ENCODE peak calls at places on chromosomes 6 and 20, in six cellular contexts. G, Y, L, D, U and F are unnamed samples.

GRCh38 chr20:48831702-48832422 is 4.1 kb upstream of the PREX1 start:
- DNase-seq in G (no peak), Y (no peak), L (peak), D (no peak), U (no peak), F (no peak)

GRCh38 chr6:142635130-142635529 is 309.8 kb downstream of the HIVEP2 start:
- DNase-seq in G (no peak), Y (peak), L (no peak), D (no peak), U (peak), F (no peak)

GRCh38 chr6:3324262-3324942 is 65.7 kb downstream of the PSMG4 start:
- DNase-seq in G (peak), Y (peak), L (peak), D (no peak), U (peak), F (peak)

GRCh38 chr6:47700051-47700450 is 1.7 kb downstream of the ADGRF4 start:
- DNase-seq in G (no peak), Y (peak), L (no peak), D (no peak), U (no peak), F (no peak)

GRCh38 chr6:21586760-21587181 is 6.8 kb upstream of the SOX4 start:
- DNase-seq in G (no peak), Y (no peak), L (no peak), D (no peak), U (no peak), F (no peak)

GRCh38 chr6:88238065-88238464 is 71.9 kb upstream of the CNR1 start:
- DNase-seq in G (peak), Y (peak), L (no peak), D (peak), U (no peak), F (peak)

GRCh38 chr20:2751868-2752630 is 48.4 kb downstream of the CPXM1 start:
- DNase-seq in G (no peak), Y (no peak), L (peak), D (no peak), U (no peak), F (no peak)

GRCh38 chr6:33118525-33119123 is 42.8 kb downstream of the HLA-DPB1 start:
- DNase-seq in G (no peak), Y (peak), L (peak), D (peak), U (peak), F (no peak)

GRCh38 chr20:48889155-48889790 is 32.2 kb upstream of the ARFGEF2 start:
- DNase-seq in G (no peak), Y (no peak), L (no peak), D (no peak), U (no peak), F (no peak)

GRCh38 chr20:54091120-54091480 is 20.7 kb upstream of the BCAS1 start:
- DNase-seq in G (no peak), Y (no peak), L (no peak), D (no peak), U (no peak), F (no peak)

GRCh38 chr6:106092279-106092678 is 6.1 kb downstream of the PRDM1 start:
- DNase-seq in G (no peak), Y (no peak), L (no peak), D (no peak), U (no peak), F (no peak)

GRCh38 chr6:28683945-28684538 is 158.4 kb downstream of the GPX5 start:
- DNase-seq in G (no peak), Y (no peak), L (peak), D (peak), U (no peak), F (no peak)

GRCh38 chr6:145241039-145241438 is 494.3 kb downstream of the EPM2A start:
- DNase-seq in G (no peak), Y (peak), L (no peak), D (no peak), U (peak), F (no peak)

GRCh38 chr6:134619077-134619476 is 301.2 kb upstream of the SGK1 start:
- DNase-seq in G (no peak), Y (no peak), L (no peak), D (no peak), U (no peak), F (no peak)

GRCh38 chr6:35017461-35018183 is 123.5 kb downstream of the TCP11 start:
- DNase-seq in G (no peak), Y (no peak), L (no peak), D (no peak), U (no peak), F (no peak)

GRCh38 chr6:154479388-154480143 is 30.9 kb downstream of the CNKSR3 start:
- DNase-seq in G (no peak), Y (peak), L (no peak), D (no peak), U (peak), F (no peak)

GRCh38 chr20:61875221-61875885 is 190.3 kb downstream of the TAF4 start:
- DNase-seq in G (no peak), Y (no peak), L (no peak), D (peak), U (no peak), F (no peak)

GRCh38 chr6:109197061-109197460 is 101.8 kb downstream of the CEP57L1 start:
- DNase-seq in G (no peak), Y (no peak), L (no peak), D (no peak), U (no peak), F (no peak)

GRCh38 chr6:105087571-105088211 is 92.1 kb downstream of the POPDC3 start:
- DNase-seq in G (peak), Y (peak), L (peak), D (peak), U (peak), F (peak)

GRCh38 chr6:44263357-44264100 is 1.8 kb downstream of the NFKBIE start:
- DNase-seq in G (no peak), Y (peak), L (peak), D (peak), U (no peak), F (no peak)

GRCh38 chr6:106799008-106799952 is 169.9 kb downstream of the QRSL1 start:
- DNase-seq in G (peak), Y (no peak), L (no peak), D (no peak), U (peak), F (no peak)

GRCh38 chr6:170186006-170186908 is 104.6 kb downstream of the DLL1 start:
- DNase-seq in G (no peak), Y (no peak), L (no peak), D (no peak), U (no peak), F (no peak)

GRCh38 chr6:80550748-80551147 is 444.3 kb downstream of the BCKDHB start:
- DNase-seq in G (no peak), Y (no peak), L (no peak), D (no peak), U (no peak), F (no peak)

GRCh38 chr6:41469951-41470340 is 76.2 kb upstream of the FOXP4 start:
- DNase-seq in G (no peak), Y (no peak), L (no peak), D (peak), U (no peak), F (no peak)

GRCh38 chr6:111291334-111291705 is 191.7 kb downstream of the REV3L start:
- DNase-seq in G (no peak), Y (no peak), L (no peak), D (no peak), U (no peak), F (no peak)

GRCh38 chr20:48615871-48616270 is 211.9 kb downstream of the PREX1 start:
- DNase-seq in G (no peak), Y (no peak), L (no peak), D (no peak), U (no peak), F (no peak)

GRCh38 chr6:45795678-45796077 is 220.0 kb downstream of the CLIC5 start:
- DNase-seq in G (no peak), Y (no peak), L (no peak), D (no peak), U (no peak), F (no peak)

GRCh38 chr20:12386821-12387220 is 469.1 kb downstream of the BTBD3 start:
- DNase-seq in G (no peak), Y (no peak), L (no peak), D (no peak), U (no peak), F (no peak)

GRCh38 chr20:47258745-47259695 is 97.5 kb downstream of the ZMYND8 start:
- DNase-seq in G (peak), Y (peak), L (no peak), D (no peak), U (no peak), F (peak)

GRCh38 chr6:97305676-97306075 is 22.7 kb upstream of the MMS22L start:
- DNase-seq in G (no peak), Y (no peak), L (no peak), D (peak), U (no peak), F (no peak)

GRCh38 chr6:117352466-117353081 is 73.2 kb downstream of the ROS1 start:
- DNase-seq in G (no peak), Y (no peak), L (no peak), D (peak), U (no peak), F (no peak)

GRCh38 chr6:159973406-159973805 is 4.5 kb downstream of the IGF2R start:
- DNase-seq in G (no peak), Y (no peak), L (no peak), D (no peak), U (no peak), F (no peak)

GRCh38 chr6:143232849-143233248 is 172.2 kb downstream of the AIG1 start:
- DNase-seq in G (peak), Y (peak), L (peak), D (peak), U (no peak), F (no peak)

GRCh38 chr6:138291849-138292181 is 73.5 kb upstream of the PBOV1 start:
- DNase-seq in G (no peak), Y (no peak), L (no peak), D (peak), U (no peak), F (no peak)

GRCh38 chr6:13485923-13486557 is 1.4 kb downstream of the GFOD1 start:
- DNase-seq in G (no peak), Y (no peak), L (peak), D (peak), U (no peak), F (no peak)

GRCh38 chr6:13488015-13488895 is 855 bp upstream of the GFOD1 start:
- DNase-seq in G (no peak), Y (peak), L (no peak), D (peak), U (no peak), F (no peak)

GRCh38 chr6:13486679-13487121 is 700 bp downstream of the GFOD1 start:
- DNase-seq in G (no peak), Y (peak), L (peak), D (peak), U (no peak), F (no peak)

GRCh38 chr6:13488896-13489237 is 1.5 kb upstream of the GFOD1 start:
- DNase-seq in G (no peak), Y (no peak), L (no peak), D (no peak), U (no peak), F (no peak)

DNA sequence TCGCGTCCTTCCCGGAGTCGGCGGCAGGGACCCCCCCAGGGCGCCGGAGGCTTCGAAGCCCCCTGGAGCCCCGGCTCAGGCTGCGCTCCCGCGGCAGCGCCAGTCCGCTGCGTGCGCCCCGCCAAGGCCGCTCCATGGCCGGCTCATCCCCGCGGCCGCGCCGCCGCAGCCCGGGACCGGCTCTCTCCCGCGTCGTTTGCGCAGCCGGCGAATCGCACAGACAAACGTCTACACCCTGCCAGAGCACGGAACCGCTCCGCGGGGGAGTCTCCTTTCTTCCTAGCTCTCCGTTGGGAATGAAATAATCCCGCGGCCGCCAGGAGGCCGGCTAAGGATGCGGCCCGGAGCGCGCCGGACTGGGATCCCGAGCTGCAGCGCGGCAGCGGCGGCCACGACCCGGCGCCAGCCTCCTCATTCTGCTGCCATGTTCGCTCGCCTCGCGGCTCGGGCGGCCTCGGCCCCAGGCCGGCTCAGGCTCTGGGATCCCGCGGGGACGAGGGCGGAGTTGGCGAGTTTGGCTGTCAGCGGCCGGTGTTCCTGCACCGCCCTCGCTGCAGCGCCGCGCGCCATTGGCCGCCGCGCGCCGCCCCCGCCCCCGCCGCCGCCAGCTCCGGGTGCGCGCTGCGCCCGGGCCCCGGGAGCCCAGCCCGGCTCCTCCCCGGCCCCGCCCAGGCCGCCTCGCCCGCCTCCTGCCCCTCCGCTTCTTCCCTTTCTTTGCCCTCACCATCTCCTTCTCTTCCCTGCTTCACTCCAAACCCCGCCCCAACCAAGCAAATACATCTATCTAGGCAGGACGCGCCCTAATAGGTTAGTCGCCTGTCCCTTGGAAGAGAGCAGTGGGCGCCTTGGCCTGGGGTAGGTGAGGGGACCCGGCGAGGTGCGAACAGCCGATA is at the start of gene GFOD1:
- DNase-seq in G (no peak), Y (peak), L (peak), D (peak), U (peak), F (no peak)
- TF ChIP-seq CTCF in G (no peak), Y (peak), L (no peak), D (no peak), U (peak), F (peak)

DNA sequence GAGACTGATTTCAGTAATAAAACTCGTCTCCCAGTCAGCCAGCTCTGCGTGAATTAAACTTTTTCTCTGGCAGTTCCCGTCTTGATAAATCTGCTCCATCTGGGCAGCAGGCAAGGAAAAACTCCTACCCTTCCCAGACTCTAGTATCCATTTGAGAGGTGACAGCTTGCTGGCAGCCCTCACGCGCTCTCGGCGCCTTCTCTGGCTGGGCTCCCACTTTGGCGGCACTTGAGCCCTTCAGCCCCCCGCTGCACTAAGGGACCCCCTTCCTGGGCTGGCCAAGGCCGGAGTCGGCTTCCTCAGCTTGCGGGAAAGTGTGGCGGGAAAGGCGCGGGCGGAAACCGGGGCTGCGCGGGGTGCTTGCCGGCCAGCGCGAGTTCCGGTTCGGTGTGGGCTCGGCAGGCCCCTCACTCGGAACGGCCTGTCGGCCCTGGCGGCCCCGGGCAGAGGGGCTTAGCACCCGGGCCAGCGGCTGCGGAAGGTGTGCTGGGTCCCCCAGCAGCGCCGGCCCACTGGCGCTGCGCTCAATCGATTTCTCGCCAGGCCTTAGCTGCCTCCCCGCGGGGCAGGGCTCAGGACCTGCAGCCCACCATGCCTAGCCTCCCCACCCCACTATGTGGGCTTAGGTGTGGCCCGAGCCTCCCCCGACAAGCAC is 21.8 kb upstream of the GMPR start:
- DNase-seq in G (no peak), Y (no peak), L (no peak), D (peak), U (no peak), F (no peak)
- H3K4me3 ChIP-seq in G (no peak), Y (peak), L (no peak), D (no peak), U (no peak), F (no peak)

DNA sequence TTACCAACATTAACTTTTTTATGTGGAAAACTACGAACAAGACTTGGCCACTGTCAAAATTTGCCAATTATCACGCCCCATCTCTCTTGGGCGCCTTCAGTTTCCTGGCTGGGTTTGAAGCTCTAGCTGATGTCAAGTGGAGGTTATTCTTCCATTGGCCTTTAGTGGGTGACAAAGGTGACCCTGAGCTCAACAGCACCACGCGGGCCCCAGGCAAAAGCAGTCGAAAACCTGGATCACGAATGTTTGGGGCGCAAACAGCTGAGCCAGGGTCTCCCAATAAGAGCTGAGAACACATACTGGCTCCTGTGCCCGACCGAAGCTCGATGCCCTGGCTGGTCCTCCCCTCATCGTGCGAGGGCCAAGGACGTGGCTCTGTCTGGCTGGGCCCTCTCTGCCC is 26.8 kb downstream of the SLC17A9 start:
- DNase-seq in G (no peak), Y (no peak), L (no peak), D (no peak), U (no peak), F (no peak)
- TF ChIP-seq CTCF in G (no peak), Y (no peak), L (peak), D (peak), U (no peak), F (peak)

GRCh38 chr20:32516583-32516982 is 68.5 kb downstream of the NOL4L start:
- DNase-seq in G (no peak), Y (no peak), L (no peak), D (no peak), U (no peak), F (no peak)

GRCh38 chr20:32516985-32517873 is 67.9 kb downstream of the NOL4L start:
- DNase-seq in G (no peak), Y (no peak), L (no peak), D (peak), U (no peak), F (no peak)

GRCh38 chr20:32518593-32519366 is 66.4 kb downstream of the NOL4L start:
- DNase-seq in G (no peak), Y (no peak), L (no peak), D (peak), U (no peak), F (no peak)

GRCh38 chr20:32519367-32519730 is 65.8 kb downstream of the NOL4L start:
- DNase-seq in G (no peak), Y (no peak), L (no peak), D (no peak), U (no peak), F (no peak)

GRCh38 chr20:32517914-32518592 is 67.1 kb downstream of the NOL4L start:
- DNase-seq in G (no peak), Y (no peak), L (no peak), D (no peak), U (no peak), F (no peak)
- H3K4me3 ChIP-seq in G (no peak), Y (no peak), L (no peak), D (no peak), U (no peak), F (no peak)

DNA sequence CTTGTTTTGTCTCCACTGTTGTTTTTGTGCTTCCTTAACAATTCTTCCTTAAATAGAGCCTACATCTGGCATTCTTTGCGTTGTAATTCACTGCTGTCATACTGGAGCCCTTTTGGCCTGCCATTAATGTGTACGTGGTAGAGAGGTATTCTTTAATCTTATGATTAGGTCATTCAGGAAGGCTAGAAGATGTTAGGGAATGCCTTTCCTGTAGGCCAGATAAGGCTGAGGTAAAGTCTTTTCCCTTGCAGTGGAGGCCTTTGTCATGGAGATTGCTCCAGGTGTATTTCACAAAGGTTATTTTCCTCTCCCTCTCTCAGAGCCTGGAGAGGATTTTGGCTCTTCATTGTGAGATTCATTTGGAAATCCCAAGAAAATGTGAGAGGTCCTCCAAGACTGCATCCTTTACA is 146.9 kb downstream of the FUT9 start:
- DNase-seq in G (no peak), Y (no peak), L (no peak), D (peak), U (no peak), F (no peak)
- TF ChIP-seq CTCF in G (no peak), Y (no peak), L (no peak), D (no peak), U (no peak), F (no peak)

DNA sequence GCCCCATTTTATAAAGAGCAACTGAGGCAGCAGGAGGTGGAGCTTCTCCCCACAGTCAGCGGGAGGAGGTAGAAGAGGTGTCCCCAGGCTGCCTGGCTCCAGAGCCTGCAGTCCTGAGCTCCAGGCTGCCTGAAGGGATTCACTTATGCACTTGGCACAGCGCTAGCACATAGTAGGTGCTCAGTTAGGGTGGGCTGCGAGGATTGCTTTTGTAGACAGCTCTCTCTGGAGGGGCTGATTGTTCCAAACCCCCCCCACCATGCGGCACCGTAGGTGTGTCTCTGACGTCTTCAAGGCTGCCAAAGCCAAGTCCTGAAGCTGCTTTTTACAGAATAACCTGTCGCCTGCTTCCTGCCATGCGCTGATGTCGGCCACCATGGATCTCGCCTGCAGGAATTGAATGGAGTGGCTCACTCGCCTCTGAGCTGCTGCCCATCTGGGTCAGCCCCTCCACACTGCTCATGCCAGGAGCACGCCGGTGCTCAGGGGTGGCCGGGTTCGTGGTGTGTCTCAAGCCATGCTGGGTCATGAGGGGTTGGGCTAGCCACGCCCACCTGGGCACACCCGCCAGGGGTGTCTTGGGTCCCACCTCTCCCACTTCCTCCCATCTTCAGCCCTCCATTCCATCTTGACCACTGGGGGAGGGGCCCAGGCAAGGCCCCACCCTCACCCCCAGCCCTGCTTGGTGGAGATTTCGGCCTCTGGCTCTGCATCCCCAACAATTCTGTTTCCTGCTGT is 59.8 kb downstream of the BCAS4 start:
- DNase-seq in G (no peak), Y (no peak), L (peak), D (no peak), U (no peak), F (no peak)
- H3K4me3 ChIP-seq in G (no peak), Y (no peak), L (no peak), D (no peak), U (no peak), F (no peak)